ENCODE peak calls at places on chromosomes 3 and 15, in eight cellular contexts. One of them, this sample, is unnamed.

GRCh38 chr3:187006884-187007630 is 76.7 kb downstream of the ST6GAL1 start:
- DNase-seq in psoas muscle: no peak
- DNase-seq in fibroblast of lung: peak; percentile 14
- DNase-seq in ovary: no peak
- DNase-seq in body of pancreas: no peak
- DNase-seq in tibial nerve: no peak
- DNase-seq in dorsolateral prefrontal cortex: no peak
- DNase-seq in adrenal gland: no peak
- DNase-seq in this sample: no peak

GRCh38 chr3:161291191-161291901 is 70.2 kb downstream of the NMD3 start:
- DNase-seq in psoas muscle: no peak
- DNase-seq in fibroblast of lung: no peak
- DNase-seq in ovary: no peak
- DNase-seq in body of pancreas: peak; percentile 79
- DNase-seq in tibial nerve: no peak
- DNase-seq in dorsolateral prefrontal cortex: no peak
- DNase-seq in adrenal gland: no peak
- DNase-seq in this sample: no peak

GRCh38 chr3:65575376-65575840 is 463.3 kb downstream of the MAGI1 start:
- DNase-seq in psoas muscle: no peak
- DNase-seq in fibroblast of lung: peak; percentile 96
- DNase-seq in ovary: no peak
- DNase-seq in body of pancreas: no peak
- DNase-seq in tibial nerve: no peak
- DNase-seq in dorsolateral prefrontal cortex: no peak
- DNase-seq in adrenal gland: no peak
- DNase-seq in this sample: no peak

GRCh38 chr15:90814193-90814811 is 54.1 kb upstream of the FURIN start:
- DNase-seq in psoas muscle: no peak
- DNase-seq in fibroblast of lung: no peak
- DNase-seq in ovary: no peak
- DNase-seq in body of pancreas: peak; percentile 31
- DNase-seq in tibial nerve: no peak
- DNase-seq in dorsolateral prefrontal cortex: no peak
- DNase-seq in adrenal gland: no peak
- DNase-seq in this sample: no peak

GRCh38 chr3:129310111-129310601 is 31.5 kb downstream of the HMCES start:
- DNase-seq in psoas muscle: no peak
- DNase-seq in fibroblast of lung: no peak
- DNase-seq in ovary: no peak
- DNase-seq in body of pancreas: no peak
- DNase-seq in tibial nerve: no peak
- DNase-seq in dorsolateral prefrontal cortex: no peak
- DNase-seq in adrenal gland: no peak
- DNase-seq in this sample: no peak

GRCh38 chr15:60844431-60845174 is 365.7 kb upstream of the ICE2 start:
- DNase-seq in psoas muscle: no peak
- DNase-seq in fibroblast of lung: no peak
- DNase-seq in ovary: no peak
- DNase-seq in body of pancreas: no peak
- DNase-seq in tibial nerve: no peak
- DNase-seq in dorsolateral prefrontal cortex: no peak
- DNase-seq in adrenal gland: no peak
- DNase-seq in this sample: no peak

GRCh38 chr3:10964537-10965167 is 27.9 kb upstream of the SLC6A1 start:
- DNase-seq in psoas muscle: no peak
- DNase-seq in fibroblast of lung: no peak
- DNase-seq in ovary: no peak
- DNase-seq in body of pancreas: no peak
- DNase-seq in tibial nerve: no peak
- DNase-seq in dorsolateral prefrontal cortex: no peak
- DNase-seq in adrenal gland: no peak
- DNase-seq in this sample: no peak

GRCh38 chr3:125281411-125281810 is 68.9 kb upstream of the SLC12A8 start:
- DNase-seq in psoas muscle: no peak
- DNase-seq in fibroblast of lung: no peak
- DNase-seq in ovary: no peak
- DNase-seq in body of pancreas: no peak
- DNase-seq in tibial nerve: no peak
- DNase-seq in dorsolateral prefrontal cortex: no peak
- DNase-seq in adrenal gland: no peak
- DNase-seq in this sample: no peak

GRCh38 chr3:99972380-99973104 is 141.8 kb downstream of the FILIP1L start:
- DNase-seq in psoas muscle: peak; percentile 59
- DNase-seq in fibroblast of lung: peak; percentile 71
- DNase-seq in ovary: no peak
- DNase-seq in body of pancreas: no peak
- DNase-seq in tibial nerve: no peak
- DNase-seq in dorsolateral prefrontal cortex: no peak
- DNase-seq in adrenal gland: no peak
- DNase-seq in this sample: no peak

GRCh38 chr3:157239082-157239704 is 79.2 kb upstream of the CCNL1 start:
- DNase-seq in psoas muscle: peak; percentile 57
- DNase-seq in fibroblast of lung: peak; percentile 45
- DNase-seq in ovary: peak; percentile 22
- DNase-seq in body of pancreas: peak; percentile 71
- DNase-seq in tibial nerve: peak; percentile 18
- DNase-seq in dorsolateral prefrontal cortex: peak; percentile 43
- DNase-seq in adrenal gland: peak; percentile 78
- DNase-seq in this sample: peak; percentile 80

GRCh38 chr3:194928831-194929594 is 243.3 kb downstream of the FAM43A start:
- DNase-seq in psoas muscle: no peak
- DNase-seq in fibroblast of lung: no peak
- DNase-seq in ovary: no peak
- DNase-seq in body of pancreas: no peak
- DNase-seq in tibial nerve: no peak
- DNase-seq in dorsolateral prefrontal cortex: no peak
- DNase-seq in adrenal gland: no peak
- DNase-seq in this sample: no peak

GRCh38 chr3:16484216-16484615 is 29.3 kb downstream of the RFTN1 start:
- DNase-seq in psoas muscle: no peak
- DNase-seq in fibroblast of lung: peak; percentile 98
- DNase-seq in ovary: peak; percentile 77
- DNase-seq in body of pancreas: peak; percentile 37
- DNase-seq in tibial nerve: no peak
- DNase-seq in dorsolateral prefrontal cortex: no peak
- DNase-seq in adrenal gland: peak; percentile 40
- DNase-seq in this sample: no peak

DNA sequence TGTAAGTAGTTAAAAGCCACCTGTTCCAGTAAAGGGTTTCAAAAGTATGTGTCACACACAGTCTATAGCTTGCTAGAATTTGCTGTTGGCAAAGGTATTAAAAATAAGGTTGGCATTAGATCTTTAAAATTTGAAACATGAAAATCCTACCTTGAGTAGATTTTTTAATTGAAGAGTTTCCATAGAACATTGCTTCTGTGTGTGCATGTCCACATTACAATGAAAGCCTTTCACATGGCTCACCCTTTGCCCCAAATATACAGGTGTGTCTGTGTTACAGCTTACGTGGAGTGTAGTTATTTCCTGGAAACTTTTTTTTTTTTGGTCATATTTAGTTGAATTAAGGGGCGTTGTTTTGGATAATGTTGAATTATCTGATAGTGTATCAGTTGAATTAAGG is 2.2 kb downstream of the ABHD17C start:
- DNase-seq in psoas muscle: no peak
- DNase-seq in fibroblast of lung: no peak
- DNase-seq in ovary: no peak
- DNase-seq in body of pancreas: no peak
- DNase-seq in tibial nerve: no peak
- DNase-seq in dorsolateral prefrontal cortex: no peak
- DNase-seq in adrenal gland: no peak
- DNase-seq in this sample: no peak
- H3K4me3 ChIP-seq in psoas muscle: no peak overlapping the region
- H3K4me3 ChIP-seq in fibroblast of lung: peak overlapping the region; percentile 64
- H3K4me3 ChIP-seq in ovary: no peak overlapping the region
- H3K4me3 ChIP-seq in body of pancreas: no peak overlapping the region
- H3K4me3 ChIP-seq in tibial nerve: no peak overlapping the region
- H3K4me3 ChIP-seq in dorsolateral prefrontal cortex: peak overlapping the region; percentile 80
- H3K4me3 ChIP-seq in adrenal gland: no peak overlapping the region
- H3K4me3 ChIP-seq in this sample: peak overlapping the region; percentile 76

DNA sequence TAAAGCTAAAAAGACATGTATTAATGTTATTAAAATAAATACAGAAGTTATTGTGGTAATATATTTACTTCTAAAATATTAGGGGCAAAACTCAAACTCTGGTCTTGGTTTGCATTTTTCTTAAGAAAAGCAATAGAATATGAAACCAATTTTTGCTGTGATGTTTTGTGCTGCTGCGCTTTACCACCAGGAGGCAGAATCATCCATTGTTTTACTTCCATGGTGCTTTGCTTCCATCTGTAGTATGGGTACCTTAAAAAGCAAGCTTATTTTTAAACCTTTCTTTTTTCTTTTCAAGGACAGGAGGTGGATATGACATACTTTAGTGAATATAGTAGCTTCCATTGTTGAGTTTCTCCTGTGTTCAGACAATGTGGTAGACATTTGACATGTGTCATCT is 46.6 kb upstream of the MRPL3 start:
- DNase-seq in psoas muscle: no peak
- DNase-seq in fibroblast of lung: no peak
- DNase-seq in ovary: no peak
- DNase-seq in body of pancreas: no peak
- DNase-seq in tibial nerve: no peak
- DNase-seq in dorsolateral prefrontal cortex: no peak
- DNase-seq in adrenal gland: no peak
- DNase-seq in this sample: no peak
- TF ChIP-seq CTCF in psoas muscle: no peak
- TF ChIP-seq CTCF in fibroblast of lung: peak; percentile 38
- TF ChIP-seq CTCF in ovary: no peak
- TF ChIP-seq CTCF in body of pancreas: no peak
- TF ChIP-seq CTCF in tibial nerve: no peak
- TF ChIP-seq CTCF in dorsolateral prefrontal cortex: no peak
- TF ChIP-seq CTCF in adrenal gland: peak; percentile 12
- TF ChIP-seq CTCF in this sample: no peak

GRCh38 chr15:100330629-100331215 is 11.1 kb downstream of the ADAMTS17 start:
- DNase-seq in psoas muscle: no peak
- DNase-seq in fibroblast of lung: no peak
- DNase-seq in ovary: no peak
- DNase-seq in body of pancreas: no peak
- DNase-seq in tibial nerve: no peak
- DNase-seq in dorsolateral prefrontal cortex: no peak
- DNase-seq in adrenal gland: no peak
- DNase-seq in this sample: no peak
- H3K27ac ChIP-seq in psoas muscle: no peak overlapping the region
- H3K27ac ChIP-seq in fibroblast of lung: no peak overlapping the region
- H3K27ac ChIP-seq in ovary: no peak overlapping the region
- H3K27ac ChIP-seq in body of pancreas: no peak overlapping the region
- H3K27ac ChIP-seq in tibial nerve: no peak overlapping the region
- H3K27ac ChIP-seq in dorsolateral prefrontal cortex: no peak overlapping the region
- H3K27ac ChIP-seq in adrenal gland: no peak overlapping the region
- H3K27ac ChIP-seq in this sample: no peak overlapping the region

GRCh38 chr15:64146885-64147681 is 4.4 kb upstream of the SNX22 start:
- DNase-seq in psoas muscle: no peak
- DNase-seq in fibroblast of lung: peak; percentile 47
- DNase-seq in ovary: no peak
- DNase-seq in body of pancreas: no peak
- DNase-seq in tibial nerve: no peak
- DNase-seq in dorsolateral prefrontal cortex: no peak
- DNase-seq in adrenal gland: no peak
- DNase-seq in this sample: no peak
- H3K4me3 ChIP-seq in psoas muscle: no peak overlapping the region
- H3K4me3 ChIP-seq in fibroblast of lung: no peak overlapping the region
- H3K4me3 ChIP-seq in ovary: no peak overlapping the region
- H3K4me3 ChIP-seq in body of pancreas: no peak overlapping the region
- H3K4me3 ChIP-seq in tibial nerve: no peak overlapping the region
- H3K4me3 ChIP-seq in dorsolateral prefrontal cortex: no peak overlapping the region
- H3K4me3 ChIP-seq in adrenal gland: no peak overlapping the region
- H3K4me3 ChIP-seq in this sample: no peak overlapping the region

This sample was measured in left lung.